ENCODE peak calls at places on chromosomes 5 and 9, in six cellular contexts. One of them, this sample, is unnamed.

GRCh38 chr5:169944922-169945675 is 35.2 kb downstream of the INSYN2B start:
- DNase-seq in activated T-cell treated with anti-CD3 and anti-CD28 coated beads, Interleukin-2, amount 50 U/mL, for 48 hours: no peak
- DNase-seq in left cardiac atrium: peak; percentile 31
- DNase-seq in cardiac muscle cell: no peak
- DNase-seq in RPMI7951: peak; percentile 3
- DNase-seq in RWPE1: no peak
- DNase-seq in this sample: no peak

GRCh38 chr5:171893290-171893890 is 107.8 kb downstream of the SMIM23 start:
- DNase-seq in activated T-cell treated with anti-CD3 and anti-CD28 coated beads, Interleukin-2, amount 50 U/mL, for 48 hours: no peak
- DNase-seq in left cardiac atrium: no peak
- DNase-seq in cardiac muscle cell: peak; percentile 55
- DNase-seq in RPMI7951: peak; percentile 45
- DNase-seq in RWPE1: no peak
- DNase-seq in this sample: no peak

GRCh38 chr5:135602882-135603721 is 24.3 kb upstream of the CXCL14 start:
- DNase-seq in activated T-cell treated with anti-CD3 and anti-CD28 coated beads, Interleukin-2, amount 50 U/mL, for 48 hours: no peak
- DNase-seq in left cardiac atrium: no peak
- DNase-seq in cardiac muscle cell: no peak
- DNase-seq in RPMI7951: no peak
- DNase-seq in RWPE1: no peak
- DNase-seq in this sample: no peak

GRCh38 chr9:128068656-128069221 is 707 bp downstream of the SLC25A25 start:
- DNase-seq in activated T-cell treated with anti-CD3 and anti-CD28 coated beads, Interleukin-2, amount 50 U/mL, for 48 hours: no peak
- DNase-seq in left cardiac atrium: no peak
- DNase-seq in cardiac muscle cell: no peak
- DNase-seq in RPMI7951: peak; percentile 12
- DNase-seq in RWPE1: no peak
- DNase-seq in this sample: no peak

GRCh38 chr9:6692433-6692832 is 46.9 kb upstream of the GLDC start:
- DNase-seq in activated T-cell treated with anti-CD3 and anti-CD28 coated beads, Interleukin-2, amount 50 U/mL, for 48 hours: no peak
- DNase-seq in left cardiac atrium: no peak
- DNase-seq in cardiac muscle cell: no peak
- DNase-seq in RPMI7951: no peak
- DNase-seq in RWPE1: no peak
- DNase-seq in this sample: no peak

GRCh38 chr5:141420855-141421488 is at the start of gene PCDHGA11:
- DNase-seq in activated T-cell treated with anti-CD3 and anti-CD28 coated beads, Interleukin-2, amount 50 U/mL, for 48 hours: peak; percentile 62
- DNase-seq in left cardiac atrium: no peak
- DNase-seq in cardiac muscle cell: peak; percentile 73
- DNase-seq in RPMI7951: peak; percentile 57
- DNase-seq in RWPE1: no peak
- DNase-seq in this sample: no peak

GRCh38 chr9:123544007-123544827 is 188.2 kb downstream of the CRB2 start:
- DNase-seq in activated T-cell treated with anti-CD3 and anti-CD28 coated beads, Interleukin-2, amount 50 U/mL, for 48 hours: no peak
- DNase-seq in left cardiac atrium: no peak
- DNase-seq in cardiac muscle cell: peak; percentile 65
- DNase-seq in RPMI7951: peak; percentile 14
- DNase-seq in RWPE1: peak; percentile 59
- DNase-seq in this sample: peak; percentile 33

GRCh38 chr5:97658116-97658900 is 475.3 kb upstream of the RIOK2 start:
- DNase-seq in activated T-cell treated with anti-CD3 and anti-CD28 coated beads, Interleukin-2, amount 50 U/mL, for 48 hours: no peak
- DNase-seq in left cardiac atrium: no peak
- DNase-seq in cardiac muscle cell: peak; percentile 4
- DNase-seq in RPMI7951: no peak
- DNase-seq in RWPE1: peak; percentile 20
- DNase-seq in this sample: no peak

GRCh38 chr5:56006600-56006999 is 11.8 kb upstream of the IL6ST start:
- DNase-seq in activated T-cell treated with anti-CD3 and anti-CD28 coated beads, Interleukin-2, amount 50 U/mL, for 48 hours: no peak
- DNase-seq in left cardiac atrium: no peak
- DNase-seq in cardiac muscle cell: no peak
- DNase-seq in RPMI7951: no peak
- DNase-seq in RWPE1: no peak
- DNase-seq in this sample: no peak

GRCh38 chr5:135322744-135323143 is 76.3 kb downstream of the MACROH2A1 start:
- DNase-seq in activated T-cell treated with anti-CD3 and anti-CD28 coated beads, Interleukin-2, amount 50 U/mL, for 48 hours: no peak
- DNase-seq in left cardiac atrium: no peak
- DNase-seq in cardiac muscle cell: no peak
- DNase-seq in RPMI7951: no peak
- DNase-seq in RWPE1: no peak
- DNase-seq in this sample: no peak

GRCh38 chr5:133985540-133986180 is 17.2 kb upstream of the C5orf15 start:
- DNase-seq in activated T-cell treated with anti-CD3 and anti-CD28 coated beads, Interleukin-2, amount 50 U/mL, for 48 hours: no peak
- DNase-seq in left cardiac atrium: no peak
- DNase-seq in cardiac muscle cell: no peak
- DNase-seq in RPMI7951: no peak
- DNase-seq in RWPE1: no peak
- DNase-seq in this sample: no peak

GRCh38 chr5:160635678-160636077 is 214.0 kb downstream of the PTTG1 start:
- DNase-seq in activated T-cell treated with anti-CD3 and anti-CD28 coated beads, Interleukin-2, amount 50 U/mL, for 48 hours: no peak
- DNase-seq in left cardiac atrium: no peak
- DNase-seq in cardiac muscle cell: no peak
- DNase-seq in RPMI7951: no peak
- DNase-seq in RWPE1: no peak
- DNase-seq in this sample: no peak

GRCh38 chr9:132334364-132334763 is 20.4 kb downstream of the SETX start:
- DNase-seq in activated T-cell treated with anti-CD3 and anti-CD28 coated beads, Interleukin-2, amount 50 U/mL, for 48 hours: no peak
- DNase-seq in left cardiac atrium: no peak
- DNase-seq in cardiac muscle cell: no peak
- DNase-seq in RPMI7951: no peak
- DNase-seq in RWPE1: no peak
- DNase-seq in this sample: no peak

GRCh38 chr9:91809581-91810285 is 140.3 kb downstream of the ROR2 start:
- DNase-seq in activated T-cell treated with anti-CD3 and anti-CD28 coated beads, Interleukin-2, amount 50 U/mL, for 48 hours: no peak
- DNase-seq in left cardiac atrium: no peak
- DNase-seq in cardiac muscle cell: peak; percentile 58
- DNase-seq in RPMI7951: peak; percentile 60
- DNase-seq in RWPE1: peak; percentile 45
- DNase-seq in this sample: no peak

GRCh38 chr5:139271201-139272027 is 22.1 kb upstream of the MATR3 start:
- DNase-seq in activated T-cell treated with anti-CD3 and anti-CD28 coated beads, Interleukin-2, amount 50 U/mL, for 48 hours: no peak
- DNase-seq in left cardiac atrium: no peak
- DNase-seq in cardiac muscle cell: peak; percentile 93
- DNase-seq in RPMI7951: peak; percentile 86
- DNase-seq in RWPE1: no peak
- DNase-seq in this sample: no peak

GRCh38 chr5:59067976-59068651 is 485.2 kb downstream of the RAB3C start:
- DNase-seq in activated T-cell treated with anti-CD3 and anti-CD28 coated beads, Interleukin-2, amount 50 U/mL, for 48 hours: no peak
- DNase-seq in left cardiac atrium: no peak
- DNase-seq in cardiac muscle cell: peak; percentile 42
- DNase-seq in RPMI7951: no peak
- DNase-seq in RWPE1: no peak
- DNase-seq in this sample: no peak

GRCh38 chr9:99635032-99635431 is 186.7 kb upstream of the NR4A3 start:
- DNase-seq in activated T-cell treated with anti-CD3 and anti-CD28 coated beads, Interleukin-2, amount 50 U/mL, for 48 hours: no peak
- DNase-seq in left cardiac atrium: no peak
- DNase-seq in cardiac muscle cell: peak; percentile 1
- DNase-seq in RPMI7951: peak; percentile 4
- DNase-seq in RWPE1: no peak
- DNase-seq in this sample: no peak

GRCh38 chr5:1747079-1747802 is 52.4 kb downstream of the MRPL36 start:
- DNase-seq in activated T-cell treated with anti-CD3 and anti-CD28 coated beads, Interleukin-2, amount 50 U/mL, for 48 hours: no peak
- DNase-seq in left cardiac atrium: no peak
- DNase-seq in cardiac muscle cell: no peak
- DNase-seq in RPMI7951: no peak
- DNase-seq in RWPE1: no peak
- DNase-seq in this sample: no peak

GRCh38 chr5:76942581-76942980 is 10.3 kb upstream of the CRHBP start:
- DNase-seq in activated T-cell treated with anti-CD3 and anti-CD28 coated beads, Interleukin-2, amount 50 U/mL, for 48 hours: no peak
- DNase-seq in left cardiac atrium: no peak
- DNase-seq in cardiac muscle cell: no peak
- DNase-seq in RPMI7951: peak; percentile 88
- DNase-seq in RWPE1: no peak
- DNase-seq in this sample: no peak

GRCh38 chr5:120545007-120545406 is 80.9 kb downstream of the PRR16 start:
- DNase-seq in activated T-cell treated with anti-CD3 and anti-CD28 coated beads, Interleukin-2, amount 50 U/mL, for 48 hours: no peak
- DNase-seq in left cardiac atrium: no peak
- DNase-seq in cardiac muscle cell: no peak
- DNase-seq in RPMI7951: no peak
- DNase-seq in RWPE1: no peak
- DNase-seq in this sample: no peak

GRCh38 chr5:140988036-140988997 is 22.0 kb downstream of the PCDHAC2 start:
- DNase-seq in activated T-cell treated with anti-CD3 and anti-CD28 coated beads, Interleukin-2, amount 50 U/mL, for 48 hours: no peak
- DNase-seq in left cardiac atrium: no peak
- DNase-seq in cardiac muscle cell: no peak
- DNase-seq in RPMI7951: no peak
- DNase-seq in RWPE1: no peak
- DNase-seq in this sample: no peak

GRCh38 chr5:77850536-77851228 is 74.5 kb upstream of the TBCA start:
- DNase-seq in activated T-cell treated with anti-CD3 and anti-CD28 coated beads, Interleukin-2, amount 50 U/mL, for 48 hours: no peak
- DNase-seq in left cardiac atrium: no peak
- DNase-seq in cardiac muscle cell: no peak
- DNase-seq in RPMI7951: no peak
- DNase-seq in RWPE1: no peak
- DNase-seq in this sample: no peak

GRCh38 chr5:88269222-88269771 is 652 bp upstream of the TMEM161B start:
- DNase-seq in activated T-cell treated with anti-CD3 and anti-CD28 coated beads, Interleukin-2, amount 50 U/mL, for 48 hours: no peak
- DNase-seq in left cardiac atrium: peak; percentile 23
- DNase-seq in cardiac muscle cell: peak; percentile 26
- DNase-seq in RPMI7951: peak; percentile 3
- DNase-seq in RWPE1: peak; percentile 50
- DNase-seq in this sample: no peak

GRCh38 chr9:137511758-137512463 is 38.3 kb downstream of the PNPLA7 start:
- DNase-seq in activated T-cell treated with anti-CD3 and anti-CD28 coated beads, Interleukin-2, amount 50 U/mL, for 48 hours: no peak
- DNase-seq in left cardiac atrium: no peak
- DNase-seq in cardiac muscle cell: no peak
- DNase-seq in RPMI7951: no peak
- DNase-seq in RWPE1: no peak
- DNase-seq in this sample: no peak

GRCh38 chr9:89309608-89310485 is 1.1 kb upstream of the CKS2 start:
- DNase-seq in activated T-cell treated with anti-CD3 and anti-CD28 coated beads, Interleukin-2, amount 50 U/mL, for 48 hours: no peak
- DNase-seq in left cardiac atrium: peak; percentile 36
- DNase-seq in cardiac muscle cell: peak; percentile 38
- DNase-seq in RPMI7951: peak; percentile 24
- DNase-seq in RWPE1: no peak
- DNase-seq in this sample: no peak

GRCh38 chr9:137049544-137050449 is 3.8 kb upstream of the NPDC1 start:
- DNase-seq in activated T-cell treated with anti-CD3 and anti-CD28 coated beads, Interleukin-2, amount 50 U/mL, for 48 hours: peak; percentile 79
- DNase-seq in left cardiac atrium: no peak
- DNase-seq in cardiac muscle cell: peak; percentile 59
- DNase-seq in RPMI7951: peak; percentile 33
- DNase-seq in RWPE1: no peak
- DNase-seq in this sample: peak; percentile 64

GRCh38 chr5:52804359-52804758 is 16.6 kb downstream of the ITGA1 start:
- DNase-seq in activated T-cell treated with anti-CD3 and anti-CD28 coated beads, Interleukin-2, amount 50 U/mL, for 48 hours: no peak
- DNase-seq in left cardiac atrium: no peak
- DNase-seq in cardiac muscle cell: peak; percentile 66
- DNase-seq in RPMI7951: no peak
- DNase-seq in RWPE1: no peak
- DNase-seq in this sample: no peak

GRCh38 chr5:67799732-67800234 is 415.8 kb upstream of the PIK3R1 start:
- DNase-seq in activated T-cell treated with anti-CD3 and anti-CD28 coated beads, Interleukin-2, amount 50 U/mL, for 48 hours: no peak
- DNase-seq in left cardiac atrium: no peak
- DNase-seq in cardiac muscle cell: peak; percentile 43
- DNase-seq in RPMI7951: peak; percentile 20
- DNase-seq in RWPE1: no peak
- DNase-seq in this sample: no peak

GRCh38 chr9:69083321-69083720 is 47.8 kb downstream of the FXN start:
- DNase-seq in activated T-cell treated with anti-CD3 and anti-CD28 coated beads, Interleukin-2, amount 50 U/mL, for 48 hours: no peak
- DNase-seq in left cardiac atrium: no peak
- DNase-seq in cardiac muscle cell: no peak
- DNase-seq in RPMI7951: no peak
- DNase-seq in RWPE1: no peak
- DNase-seq in this sample: no peak

GRCh38 chr5:135063056-135063445 is 29.0 kb upstream of the PITX1 start:
- DNase-seq in activated T-cell treated with anti-CD3 and anti-CD28 coated beads, Interleukin-2, amount 50 U/mL, for 48 hours: no peak
- DNase-seq in left cardiac atrium: no peak
- DNase-seq in cardiac muscle cell: no peak
- DNase-seq in RPMI7951: no peak
- DNase-seq in RWPE1: no peak
- DNase-seq in this sample: no peak

GRCh38 chr9:130997925-130998595 is 10.9 kb upstream of the LAMC3 start:
- DNase-seq in activated T-cell treated with anti-CD3 and anti-CD28 coated beads, Interleukin-2, amount 50 U/mL, for 48 hours: peak; percentile 74
- DNase-seq in left cardiac atrium: peak; percentile 74
- DNase-seq in cardiac muscle cell: peak; percentile 74
- DNase-seq in RPMI7951: peak; percentile 61
- DNase-seq in RWPE1: peak; percentile 98
- DNase-seq in this sample: peak; percentile 78